ENCODE peak calls at places on chromosomes 11 and 22, in eight cellular contexts. Z is HCT116, C is IMR-90, W is body of pancreas, B is A549, J is sigmoid colon, P is esophagus squamous epithelium, G is ovary. T is an unnamed sample.

GRCh38 chr11:119065369-119065768 is 2.2 kb upstream of the VPS11 start:
- DNase-seq in C (peak), Z (no peak), G (no peak), B (peak), J (no peak), P (no peak), W (no peak), T (peak)

GRCh38 chr11:2945757-2946287 is 16.6 kb upstream of the PHLDA2 start:
- DNase-seq in B (no peak), P (no peak), Z (no peak), W (no peak), C (no peak), G (no peak), J (no peak), T (no peak)

GRCh38 chr22:41524809-41525449 is 19.3 kb downstream of the POLR3H start:
- DNase-seq in P (no peak), J (no peak), C (no peak), W (no peak), B (no peak), Z (no peak), G (peak), T (no peak)

GRCh38 chr22:41482319-41482935 is 13.5 kb downstream of the ACO2 start:
- DNase-seq in Z (no peak), G (no peak), B (no peak), W (no peak), C (peak), J (no peak), P (no peak), T (no peak)

GRCh38 chr11:27485930-27486773 is 13.6 kb upstream of the LGR4 start:
- DNase-seq in Z (peak), B (no peak), C (peak), P (no peak), G (no peak), W (peak), J (no peak), T (peak)

GRCh38 chr22:19174106-19175025 is 4.2 kb downstream of the SLC25A1 start:
- DNase-seq in W (peak), Z (no peak), B (no peak), J (peak), G (no peak), C (peak), P (no peak), T (no peak)

GRCh38 chr22:40451230-40451629 is 80.8 kb downstream of the SGSM3 start:
- DNase-seq in J (no peak), C (no peak), W (no peak), G (no peak), P (no peak), B (no peak), Z (no peak), T (no peak)

GRCh38 chr11:35321532-35322320 is 97.6 kb downstream of the SLC1A2 start:
- DNase-seq in P (no peak), B (no peak), Z (no peak), W (peak), G (no peak), C (peak), J (no peak), T (no peak)

GRCh38 chr11:115217726-115218311 is 286.4 kb downstream of the CADM1 start:
- DNase-seq in C (no peak), W (no peak), B (no peak), J (no peak), P (no peak), G (no peak), Z (no peak), T (no peak)

GRCh38 chr11:126403039-126403438 is 47.6 kb downstream of the ST3GAL4 start:
- DNase-seq in J (no peak), P (no peak), Z (no peak), W (no peak), C (no peak), G (no peak), B (peak), T (no peak)

GRCh38 chr11:124075841-124076571 is 34.9 kb upstream of the OR10G7 start:
- DNase-seq in J (no peak), G (no peak), B (peak), P (no peak), W (peak), C (no peak), Z (no peak), T (peak)

GRCh38 chr11:2771758-2772466 is 72.1 kb upstream of the KCNQ1OT1 start:
- DNase-seq in B (no peak), Z (no peak), W (peak), P (no peak), C (no peak), G (no peak), J (peak), T (no peak)

GRCh38 chr11:59197990-59198389 is 14.7 kb downstream of the MPEG1 start:
- DNase-seq in G (peak), B (no peak), J (peak), C (peak), W (peak), P (no peak), Z (no peak), T (no peak)

GRCh38 chr11:120675171-120675570 is 163.6 kb downstream of the GRIK4 start:
- DNase-seq in C (no peak), B (no peak), Z (no peak), P (no peak), W (no peak), G (no peak), J (no peak), T (no peak)

GRCh38 chr11:79055866-79056632 is 384.8 kb downstream of the TENM4 start:
- DNase-seq in J (no peak), W (peak), C (peak), P (no peak), Z (no peak), B (no peak), G (peak), T (no peak)

GRCh38 chr11:93662177-93662575 is 694 bp downstream of the CEP295 start:
- DNase-seq in Z (no peak), W (no peak), P (no peak), B (no peak), G (no peak), C (no peak), J (no peak), T (peak)

GRCh38 chr22:35590634-35591295 is 26.4 kb downstream of the MB start:
- DNase-seq in C (no peak), Z (no peak), G (no peak), P (no peak), W (no peak), B (no peak), J (no peak), T (no peak)

GRCh38 chr11:17972987-17973386 is 39.9 kb downstream of the SERGEF start:
- DNase-seq in G (peak), J (peak), B (peak), C (peak), Z (peak), W (peak), P (no peak), T (peak)

GRCh38 chr11:1880746-1881441 is 10.8 kb downstream of the PRR33 start:
- DNase-seq in P (no peak), B (no peak), W (no peak), G (no peak), C (no peak), J (peak), Z (no peak), T (no peak)

GRCh38 chr11:105862736-105863367 is 159.2 kb downstream of the MSANTD4 start:
- DNase-seq in C (peak), J (no peak), Z (peak), W (peak), G (no peak), B (no peak), P (no peak), T (peak)

GRCh38 chr22:33921576-33922181 is 1.4 kb upstream of the LARGE1 start:
- DNase-seq in W (peak), Z (no peak), B (peak), P (no peak), J (peak), C (peak), G (peak), T (no peak)

GRCh38 chr22:49297871-49298721 is 529.6 kb downstream of the BRD1 start:
- DNase-seq in G (no peak), C (no peak), Z (no peak), W (no peak), B (no peak), P (no peak), J (no peak), T (no peak)

GRCh38 chr11:119751281-119752060 is 22.5 kb upstream of the NECTIN1 start:
- DNase-seq in P (no peak), Z (no peak), C (no peak), J (no peak), B (no peak), W (no peak), G (no peak), T (peak)

GRCh38 chr11:122754553-122755322 is 83.6 kb upstream of the CRTAM start:
- DNase-seq in J (peak), W (peak), P (no peak), G (no peak), B (no peak), Z (peak), C (no peak), T (peak)

GRCh38 chr11:85976525-85976924 is 92.4 kb downstream of the PICALM start:
- DNase-seq in C (no peak), W (no peak), G (no peak), B (no peak), P (no peak), J (no peak), Z (no peak), T (no peak)

GRCh38 chr11:29119691-29120328 is 897.0 kb downstream of the KCNA4 start:
- DNase-seq in W (no peak), C (peak), J (no peak), G (no peak), P (no peak), Z (no peak), B (peak), T (no peak)

GRCh38 chr11:316891-317291 is 3.1 kb downstream of the IFITM1 start:
- DNase-seq in B (no peak), P (no peak), G (no peak), W (no peak), C (no peak), Z (no peak), J (no peak), T (no peak)
- TF ChIP-seq POLR2A in B (no peak), P (no peak), G (no peak), W (no peak), C (no peak), Z (no peak), J (no peak), T (no peak)

GRCh38 chr11:30860970-30861369 is 274.8 kb upstream of the MPPED2 start:
- DNase-seq in B (no peak), G (no peak), J (no peak), W (no peak), P (no peak), Z (no peak), C (no peak), T (no peak)
- TF ChIP-seq POLR2A in B (no peak), G (no peak), J (no peak), W (no peak), P (no peak), Z (no peak), C (no peak), T (no peak)

GRCh38 chr11:65111159-65111536 is 524 bp upstream of the TM7SF2 start:
- DNase-seq in B (no peak), P (no peak), G (no peak), Z (no peak), W (no peak), C (no peak), J (no peak), T (no peak)

GRCh38 chr11:65110354-65110861 is 1.3 kb upstream of the TM7SF2 start:
- DNase-seq in C (peak), W (peak), G (peak), P (peak), J (peak), B (peak), Z (no peak), T (peak)

GRCh38 chr11:65107751-65108468 is 3.8 kb upstream of the TM7SF2 start:
- DNase-seq in C (no peak), P (no peak), W (no peak), B (no peak), J (no peak), Z (no peak), G (no peak), T (no peak)

GRCh38 chr11:65108469-65109123 is 3.1 kb upstream of the TM7SF2 start:
- DNase-seq in W (no peak), G (no peak), P (no peak), J (no peak), B (no peak), C (no peak), Z (no peak), T (no peak)

DNA sequence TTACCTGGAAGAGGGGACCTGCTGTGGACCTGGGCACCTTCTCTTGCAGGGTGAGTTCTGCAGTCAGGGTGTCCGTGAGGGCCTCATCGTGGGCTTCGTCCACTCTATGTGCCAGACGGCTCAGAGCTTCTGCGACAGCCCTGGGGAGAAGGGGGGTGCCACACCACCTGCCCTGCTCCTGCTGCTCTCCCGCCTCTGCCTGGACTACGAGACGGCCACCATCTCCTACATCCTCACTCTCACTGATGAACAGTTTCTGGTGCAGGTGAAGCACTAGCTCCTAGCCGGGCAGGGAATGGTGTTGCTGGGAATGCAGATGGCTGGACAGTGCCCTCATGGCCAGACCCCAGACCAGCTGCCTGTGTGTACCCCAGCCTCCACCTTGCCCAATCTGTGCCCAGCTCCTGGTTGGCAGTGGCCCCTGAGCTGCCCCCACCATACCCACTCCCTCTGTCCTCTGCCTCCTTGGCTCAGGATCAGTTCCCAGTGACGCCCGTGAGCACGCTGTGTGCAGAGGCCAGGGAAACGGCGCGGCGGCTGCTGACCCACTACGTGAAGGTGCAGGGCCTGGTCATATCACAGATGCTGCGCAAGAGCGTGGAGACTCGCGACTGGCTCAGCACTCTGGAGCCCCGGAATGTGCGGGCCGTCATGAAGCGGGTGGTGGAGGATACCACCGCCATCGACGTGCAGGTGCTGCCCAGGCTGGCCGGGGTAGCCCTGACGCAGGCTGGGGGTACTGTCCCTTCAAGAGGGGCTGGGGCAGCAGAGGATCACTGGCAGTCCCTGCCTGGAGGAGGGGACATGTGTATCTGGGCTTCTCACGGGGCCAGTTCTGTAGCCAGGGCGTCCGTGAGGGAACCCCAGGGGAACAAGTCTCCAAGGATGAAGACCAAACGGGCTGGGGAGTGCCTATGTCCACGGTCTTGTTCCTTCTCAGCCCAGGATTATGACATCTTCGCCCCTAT is 2.2 kb upstream of the TM7SF2 start:
- DNase-seq in B (no peak), Z (no peak), C (no peak), J (no peak), W (peak), G (no peak), P (no peak), T (no peak)
- TF ChIP-seq POLR2A in B (no peak), Z (no peak), C (no peak), J (no peak), W (no peak), G (no peak), P (no peak), T (no peak)

GRCh38 chr22:50528682-50529415 is 963 bp downstream of the TYMP start:
- DNase-seq in W (no peak), B (no peak), P (no peak), J (no peak), C (no peak), G (no peak), Z (no peak), T (no peak)
- TF ChIP-seq POLR2A in W (no peak), B (no peak), P (no peak), J (no peak), C (no peak), G (no peak), Z (no peak), T (no peak)

DNA sequence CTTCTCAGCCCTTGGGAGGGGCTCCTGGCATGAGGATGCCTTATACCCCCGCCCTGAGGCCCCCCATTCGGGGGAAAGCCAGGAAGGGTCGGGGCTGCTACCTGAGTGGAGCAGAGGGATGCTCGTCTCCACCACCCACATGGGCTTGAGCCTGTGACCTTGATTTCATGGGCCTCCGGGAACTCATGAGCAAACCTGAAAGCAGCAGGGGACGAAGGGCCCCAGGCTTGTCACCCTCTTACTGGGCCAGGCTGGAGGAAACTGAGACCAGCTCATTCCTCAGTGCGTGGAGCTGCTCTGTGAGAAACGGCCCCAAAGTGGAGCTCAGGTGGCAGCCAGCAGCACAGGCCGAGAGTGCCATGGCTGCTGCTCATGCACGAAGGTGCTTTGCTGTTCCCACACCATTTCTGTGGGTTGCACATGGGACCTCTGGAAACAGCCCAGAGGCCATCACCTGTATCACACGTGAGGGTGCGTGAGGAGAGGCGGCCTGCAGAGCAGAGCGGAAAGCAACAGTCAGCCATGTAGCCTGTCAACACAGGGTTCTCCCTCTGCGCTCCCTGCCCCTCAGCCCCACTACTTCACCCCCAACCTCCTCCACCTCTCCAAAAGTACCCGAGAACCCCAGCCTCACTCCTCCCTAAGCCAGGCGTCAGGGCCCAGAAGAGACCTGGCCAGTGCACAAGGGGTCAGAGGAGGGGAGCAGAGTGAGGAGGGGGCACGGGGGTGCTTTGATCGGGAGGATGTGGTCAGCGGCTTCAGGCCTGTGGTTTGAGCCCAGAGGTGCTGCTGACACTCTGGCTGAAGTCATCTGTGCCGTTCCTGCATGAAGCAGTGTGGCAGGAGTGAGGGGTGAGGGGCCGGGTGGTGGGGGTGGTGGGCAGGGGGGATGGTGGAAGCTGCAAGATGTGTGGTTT is 14.2 kb upstream of the IL2RB start:
- DNase-seq in G (no peak), W (no peak), Z (no peak), J (no peak), C (no peak), B (no peak), P (no peak), T (no peak)
- TF ChIP-seq POLR2A in G (no peak), W (no peak), Z (no peak), J (no peak), C (no peak), B (no peak), P (no peak), T (no peak)

T was measured in erythroblast.